ENCODE peak calls at places on chromosomes 4 and X, in nine cellular contexts. A is astrocyte of the cerebellum, V is progenitor cell of endocrine pancreas, K is NCI-H1417, R is astrocyte of the spinal cord, H is right atrium auricular region, D is neural progenitor cell, Q is activated T-cell treated with anti-CD3 and anti-CD28 coated beads for 24 hours, X is endothelial cell. Y is an unnamed sample.

GRCh38 chr4:24896056-24896455 is 16.8 kb downstream of the CCDC149 start:
- DNase-seq in K (no peak), X (no peak), D (no peak), Q (no peak), A (no peak), R (no peak), H (no peak), V (no peak), Y (no peak)

GRCh38 chr4:71558248-71558647 is 219.4 kb downstream of the SLC4A4 start:
- DNase-seq in D (no peak), Q (no peak), V (no peak), R (no peak), A (no peak), H (no peak), X (no peak), K (no peak), Y (no peak)

GRCh38 chrX:23931149-23931604 is 23.4 kb downstream of the CXorf58 start:
- DNase-seq in R (no peak), Q (no peak), X (no peak), K (no peak), A (no peak), H (no peak), V (no peak), D (no peak), Y (no peak)

GRCh38 chr4:108893474-108893873 is 130.6 kb upstream of the ETNPPL start:
- DNase-seq in X (no peak), D (no peak), K (no peak), A (no peak), V (no peak), R (no peak), H (no peak), Q (no peak), Y (no peak)

GRCh38 chr4:8147231-8147970 is 11.2 kb downstream of the ABLIM2 start:
- DNase-seq in A (no peak), Q (no peak), X (no peak), R (no peak), D (no peak), K (no peak), H (no peak), V (no peak), Y (peak)

GRCh38 chr4:184355111-184355604 is 119.2 kb downstream of the IRF2 start:
- DNase-seq in A (peak), H (peak), X (peak), K (no peak), V (no peak), D (no peak), R (peak), Q (no peak), Y (no peak)

GRCh38 chr4:119138046-119138445 is 2.4 kb downstream of the MYOZ2 start:
- DNase-seq in Q (no peak), H (no peak), X (no peak), A (no peak), V (no peak), R (no peak), K (no peak), D (peak), Y (peak)

GRCh38 chr4:86306816-86307215 is 53.0 kb downstream of the MAPK10 start:
- DNase-seq in H (no peak), X (no peak), D (no peak), V (no peak), K (no peak), R (peak), Q (no peak), A (peak), Y (no peak)

GRCh38 chr4:139556735-139557505 is 901 bp upstream of the SETD7 start:
- DNase-seq in D (peak), X (peak), A (no peak), R (peak), V (peak), K (peak), H (peak), Q (peak), Y (peak)

GRCh38 chrX:21656587-21657317 is 1.4 kb downstream of the KLHL34 start:
- DNase-seq in D (no peak), V (no peak), Q (no peak), X (no peak), A (no peak), K (no peak), H (no peak), R (no peak), Y (peak)

GRCh38 chr4:128068927-128069326 is 7.8 kb downstream of the LARP1B start:
- DNase-seq in R (peak), Q (no peak), D (peak), H (no peak), A (no peak), V (no peak), X (peak), K (no peak), Y (peak)

GRCh38 chr4:568351-568652 is 7.8 kb downstream of the TMEM271 start:
- DNase-seq in K (no peak), Q (no peak), H (no peak), R (no peak), D (no peak), X (no peak), A (no peak), V (no peak), Y (no peak)

GRCh38 chr4:12595986-12596385 is 888.2 kb downstream of the RAB28 start:
- DNase-seq in A (no peak), V (no peak), X (no peak), K (no peak), R (no peak), D (no peak), H (no peak), Q (no peak), Y (no peak)

GRCh38 chrX:120365320-120365719 is 3.4 kb downstream of the ATP1B4 start:
- DNase-seq in R (no peak), K (peak), V (peak), X (peak), Q (peak), H (no peak), A (no peak), D (peak), Y (peak)

GRCh38 chrX:78303086-78303485 is 24.3 kb downstream of the CYSLTR1 start:
- DNase-seq in Q (no peak), H (no peak), A (no peak), K (no peak), X (no peak), R (no peak), V (no peak), D (no peak), Y (no peak)